ENCODE peak calls at places on chromosomes 16 and 17, in seven cellular contexts. One of them, this sample, is unnamed.

GRCh38 chr17:81821603-81822311 is 11.3 kb downstream of the MCRIP1 start:
- DNase-seq in GM12865: no peak
- DNase-seq in HCT116: peak; percentile 40
- DNase-seq in cardiac muscle cell: peak; percentile 58
- DNase-seq in lung: peak; percentile 91
- DNase-seq in thoracic aorta: peak; percentile 40
- DNase-seq in A673: peak; percentile 92
- DNase-seq in this sample: peak; percentile 88

GRCh38 chr17:78839173-78839761 is 1.3 kb downstream of the USP36 start:
- DNase-seq in GM12865: peak; percentile 48
- DNase-seq in HCT116: no peak
- DNase-seq in cardiac muscle cell: no peak
- DNase-seq in lung: no peak
- DNase-seq in thoracic aorta: no peak
- DNase-seq in A673: no peak
- DNase-seq in this sample: no peak

GRCh38 chr16:67800252-67801046 is 5.9 kb downstream of the RANBP10 start:
- DNase-seq in GM12865: no peak
- DNase-seq in HCT116: no peak
- DNase-seq in cardiac muscle cell: no peak
- DNase-seq in lung: no peak
- DNase-seq in thoracic aorta: no peak
- DNase-seq in A673: no peak
- DNase-seq in this sample: no peak

GRCh38 chr17:69870091-69870530 is 204.9 kb upstream of the KCNJ16 start:
- DNase-seq in GM12865: peak; percentile 18
- DNase-seq in HCT116: no peak
- DNase-seq in cardiac muscle cell: peak; percentile 22
- DNase-seq in lung: no peak
- DNase-seq in thoracic aorta: no peak
- DNase-seq in A673: no peak
- DNase-seq in this sample: no peak

GRCh38 chr16:19912445-19913305 is 28.0 kb upstream of the GPRC5B start:
- DNase-seq in GM12865: no peak
- DNase-seq in HCT116: peak; percentile 8
- DNase-seq in cardiac muscle cell: peak; percentile 14
- DNase-seq in lung: no peak
- DNase-seq in thoracic aorta: no peak
- DNase-seq in A673: no peak
- DNase-seq in this sample: no peak

GRCh38 chr16:30009990-30010816 is 624 bp downstream of the DOC2A start:
- DNase-seq in GM12865: no peak
- DNase-seq in HCT116: no peak
- DNase-seq in cardiac muscle cell: no peak
- DNase-seq in lung: no peak
- DNase-seq in thoracic aorta: no peak
- DNase-seq in A673: no peak
- DNase-seq in this sample: no peak

GRCh38 chr17:41967141-41967920 is 736 bp downstream of the CNP start:
- DNase-seq in GM12865: peak; percentile 47
- DNase-seq in HCT116: peak; percentile 4
- DNase-seq in cardiac muscle cell: no peak
- DNase-seq in lung: no peak
- DNase-seq in thoracic aorta: no peak
- DNase-seq in A673: no peak
- DNase-seq in this sample: no peak

GRCh38 chr16:4111748-4112696 is 4.2 kb downstream of the ADCY9 start:
- DNase-seq in GM12865: no peak
- DNase-seq in HCT116: no peak
- DNase-seq in cardiac muscle cell: no peak
- DNase-seq in lung: no peak
- DNase-seq in thoracic aorta: no peak
- DNase-seq in A673: no peak
- DNase-seq in this sample: no peak

GRCh38 chr17:17890773-17891759 is 54.3 kb upstream of the SREBF1 start:
- DNase-seq in GM12865: peak; percentile 83
- DNase-seq in HCT116: peak; percentile 53
- DNase-seq in cardiac muscle cell: peak; percentile 80
- DNase-seq in lung: peak; percentile 58
- DNase-seq in thoracic aorta: no peak
- DNase-seq in A673: peak; percentile 59
- DNase-seq in this sample: no peak

GRCh38 chr17:29412780-29413565 is 22.8 kb downstream of the TAOK1 start:
- DNase-seq in GM12865: no peak
- DNase-seq in HCT116: no peak
- DNase-seq in cardiac muscle cell: peak; percentile 51
- DNase-seq in lung: no peak
- DNase-seq in thoracic aorta: no peak
- DNase-seq in A673: peak; percentile 91
- DNase-seq in this sample: no peak

GRCh38 chr17:49156256-49156655 is 23.7 kb downstream of the B4GALNT2 start:
- DNase-seq in GM12865: no peak
- DNase-seq in HCT116: no peak
- DNase-seq in cardiac muscle cell: no peak
- DNase-seq in lung: no peak
- DNase-seq in thoracic aorta: no peak
- DNase-seq in A673: no peak
- DNase-seq in this sample: no peak

GRCh38 chr16:2776500-2777139 is 460 bp downstream of the ELOB start:
- DNase-seq in GM12865: peak; percentile 46
- DNase-seq in HCT116: no peak
- DNase-seq in cardiac muscle cell: no peak
- DNase-seq in lung: no peak
- DNase-seq in thoracic aorta: no peak
- DNase-seq in A673: no peak
- DNase-seq in this sample: peak; percentile 52

GRCh38 chr17:66268247-66268927 is 34.0 kb upstream of the PRKCA start:
- DNase-seq in GM12865: no peak
- DNase-seq in HCT116: no peak
- DNase-seq in cardiac muscle cell: peak; percentile 86
- DNase-seq in lung: no peak
- DNase-seq in thoracic aorta: no peak
- DNase-seq in A673: peak; percentile 30
- DNase-seq in this sample: no peak

GRCh38 chr17:76645481-76645880 is 1.9 kb upstream of the ST6GALNAC1 start:
- DNase-seq in GM12865: no peak
- DNase-seq in HCT116: no peak
- DNase-seq in cardiac muscle cell: no peak
- DNase-seq in lung: no peak
- DNase-seq in thoracic aorta: no peak
- DNase-seq in A673: no peak
- DNase-seq in this sample: no peak

GRCh38 chr17:11404877-11405276 is 163.9 kb downstream of the SHISA6 start:
- DNase-seq in GM12865: no peak
- DNase-seq in HCT116: no peak
- DNase-seq in cardiac muscle cell: no peak
- DNase-seq in lung: no peak
- DNase-seq in thoracic aorta: no peak
- DNase-seq in A673: no peak
- DNase-seq in this sample: no peak

GRCh38 chr17:19248149-19248922 is 11.2 kb downstream of the EPN2 start:
- DNase-seq in GM12865: no peak
- DNase-seq in HCT116: no peak
- DNase-seq in cardiac muscle cell: no peak
- DNase-seq in lung: no peak
- DNase-seq in thoracic aorta: no peak
- DNase-seq in A673: no peak
- DNase-seq in this sample: no peak

GRCh38 chr16:84960942-84961341 is 50.4 kb downstream of the ZDHHC7 start:
- DNase-seq in GM12865: no peak
- DNase-seq in HCT116: no peak
- DNase-seq in cardiac muscle cell: no peak
- DNase-seq in lung: no peak
- DNase-seq in thoracic aorta: no peak
- DNase-seq in A673: no peak
- DNase-seq in this sample: no peak

GRCh38 chr16:12395266-12395665 is 408.4 kb downstream of the CPPED1 start:
- DNase-seq in GM12865: no peak
- DNase-seq in HCT116: no peak
- DNase-seq in cardiac muscle cell: no peak
- DNase-seq in lung: no peak
- DNase-seq in thoracic aorta: no peak
- DNase-seq in A673: no peak
- DNase-seq in this sample: no peak

GRCh38 chr16:24737391-24737871 is 8.0 kb downstream of the TNRC6A start:
- DNase-seq in GM12865: no peak
- DNase-seq in HCT116: no peak
- DNase-seq in cardiac muscle cell: peak; percentile 46
- DNase-seq in lung: no peak
- DNase-seq in thoracic aorta: no peak
- DNase-seq in A673: no peak
- DNase-seq in this sample: no peak

GRCh38 chr17:15398291-15398690 is 56.9 kb upstream of the TEKT3 start:
- DNase-seq in GM12865: no peak
- DNase-seq in HCT116: peak; percentile 18
- DNase-seq in cardiac muscle cell: peak; percentile 32
- DNase-seq in lung: no peak
- DNase-seq in thoracic aorta: no peak
- DNase-seq in A673: peak; percentile 43
- DNase-seq in this sample: no peak

GRCh38 chr16:50547340-50547865 is 793 bp upstream of the NKD1 start:
- DNase-seq in GM12865: peak; percentile 57
- DNase-seq in HCT116: peak; percentile 26
- DNase-seq in cardiac muscle cell: peak; percentile 10
- DNase-seq in lung: no peak
- DNase-seq in thoracic aorta: no peak
- DNase-seq in A673: peak; percentile 35
- DNase-seq in this sample: no peak

GRCh38 chr17:28334176-28334575 is 1.1 kb downstream of the IFT20 start:
- DNase-seq in GM12865: no peak
- DNase-seq in HCT116: no peak
- DNase-seq in cardiac muscle cell: peak; percentile 47
- DNase-seq in lung: no peak
- DNase-seq in thoracic aorta: no peak
- DNase-seq in A673: no peak
- DNase-seq in this sample: no peak

GRCh38 chr17:28335959-28336871 is 654 bp downstream of the TNFAIP1 start:
- DNase-seq in GM12865: no peak
- DNase-seq in HCT116: peak; percentile 75
- DNase-seq in cardiac muscle cell: peak; percentile 94
- DNase-seq in lung: peak; percentile 77
- DNase-seq in thoracic aorta: no peak
- DNase-seq in A673: peak; percentile 74
- DNase-seq in this sample: peak; percentile 76

GRCh38 chr17:28334666-28335200 is 539 bp downstream of the IFT20 start:
- DNase-seq in GM12865: no peak
- DNase-seq in HCT116: no peak
- DNase-seq in cardiac muscle cell: no peak
- DNase-seq in lung: no peak
- DNase-seq in thoracic aorta: no peak
- DNase-seq in A673: no peak
- DNase-seq in this sample: no peak

GRCh38 chr17:28333083-28333746 is 2.1 kb downstream of the IFT20 start:
- DNase-seq in GM12865: no peak
- DNase-seq in HCT116: no peak
- DNase-seq in cardiac muscle cell: no peak
- DNase-seq in lung: no peak
- DNase-seq in thoracic aorta: no peak
- DNase-seq in A673: no peak
- DNase-seq in this sample: no peak

DNA sequence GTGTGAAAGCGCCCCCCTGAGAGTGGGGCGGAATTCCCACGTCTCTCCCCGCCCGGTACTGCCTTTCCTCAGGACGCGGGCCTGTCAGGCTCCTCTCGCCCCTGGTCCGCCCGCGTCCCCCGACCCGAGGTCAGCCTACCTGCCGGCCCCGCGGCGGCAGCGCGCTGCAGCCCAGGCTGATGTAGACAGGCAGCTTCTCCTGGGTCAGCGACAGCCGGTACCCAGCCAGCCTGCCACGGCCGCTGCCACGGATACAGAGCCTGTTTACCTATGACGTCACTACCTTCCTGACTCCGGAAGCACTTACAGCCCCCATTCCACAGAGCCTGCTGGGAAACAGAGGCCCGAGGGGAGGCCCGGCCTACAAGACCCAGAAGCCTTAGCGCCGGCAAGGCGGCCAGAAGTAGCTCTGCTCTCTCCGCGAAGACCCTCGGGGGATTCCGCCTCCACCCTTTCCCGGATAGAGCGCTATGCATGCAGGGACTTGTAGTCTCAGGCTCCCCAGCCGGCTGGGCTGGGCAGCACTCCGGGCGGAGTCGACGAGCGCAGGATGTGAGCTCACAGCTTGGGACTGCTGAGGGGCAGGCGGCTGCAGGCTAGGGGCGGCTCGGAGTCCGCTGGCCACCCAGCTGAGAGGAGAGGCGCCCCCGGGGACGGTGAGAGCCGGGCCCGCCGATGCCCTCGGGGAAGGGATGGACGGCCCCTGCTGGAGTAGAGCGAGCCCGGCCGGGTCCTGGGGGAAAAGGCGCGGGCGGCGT is at the start of the genes IFT20 and TNFAIP1:
- DNase-seq in GM12865: peak; percentile 100
- DNase-seq in HCT116: peak; percentile 99
- DNase-seq in cardiac muscle cell: peak; percentile 100
- DNase-seq in lung: peak; percentile 99
- DNase-seq in thoracic aorta: peak; percentile 94
- DNase-seq in A673: peak; percentile 100
- DNase-seq in this sample: peak; percentile 99
- TF ChIP-seq CTCF in GM12865: no peak
- TF ChIP-seq CTCF in HCT116: no peak
- TF ChIP-seq CTCF in cardiac muscle cell: no peak
- TF ChIP-seq CTCF in lung: no peak
- TF ChIP-seq CTCF in thoracic aorta: no peak
- TF ChIP-seq CTCF in A673: no peak
- TF ChIP-seq CTCF in this sample: no peak

DNA sequence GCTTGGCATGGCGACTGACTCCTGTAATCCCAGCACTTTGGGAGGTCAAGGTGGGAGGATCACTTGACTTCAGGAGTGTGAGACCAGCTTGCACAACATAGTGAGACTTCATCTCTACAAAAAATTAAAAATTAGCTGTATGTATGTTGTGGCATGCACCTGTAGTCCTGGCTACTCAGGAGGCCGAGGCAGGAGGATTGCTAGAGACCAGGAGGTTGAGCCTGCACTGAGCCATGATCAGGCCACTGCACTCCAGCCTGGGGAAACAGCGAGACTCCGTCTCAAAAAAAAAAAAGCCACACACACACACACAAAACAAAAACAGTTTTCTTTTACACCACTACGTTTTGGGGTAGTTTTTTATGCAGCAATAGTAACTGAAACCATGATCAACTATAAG is 89.0 kb upstream of the DHX40 start:
- DNase-seq in GM12865: no peak
- DNase-seq in HCT116: no peak
- DNase-seq in cardiac muscle cell: no peak
- DNase-seq in lung: no peak
- DNase-seq in thoracic aorta: no peak
- DNase-seq in A673: no peak
- DNase-seq in this sample: no peak
- TF ChIP-seq CTCF in GM12865: no peak
- TF ChIP-seq CTCF in HCT116: no peak
- TF ChIP-seq CTCF in cardiac muscle cell: no peak
- TF ChIP-seq CTCF in lung: no peak
- TF ChIP-seq CTCF in thoracic aorta: no peak
- TF ChIP-seq CTCF in A673: no peak
- TF ChIP-seq CTCF in this sample: no peak

GRCh38 chr16:53945996-53946395 is 242.0 kb downstream of the FTO start:
- DNase-seq in GM12865: peak; percentile 48
- DNase-seq in HCT116: peak; percentile 8
- DNase-seq in cardiac muscle cell: peak; percentile 80
- DNase-seq in lung: peak; percentile 33
- DNase-seq in thoracic aorta: no peak
- DNase-seq in A673: peak; percentile 59
- DNase-seq in this sample: no peak
- TF ChIP-seq CTCF in GM12865: peak; percentile 66
- TF ChIP-seq CTCF in HCT116: peak; percentile 86
- TF ChIP-seq CTCF in cardiac muscle cell: peak; percentile 85
- TF ChIP-seq CTCF in lung: peak; percentile 33
- TF ChIP-seq CTCF in thoracic aorta: no peak
- TF ChIP-seq CTCF in A673: peak; percentile 90
- TF ChIP-seq CTCF in this sample: peak; percentile 89

GRCh38 chr17:21095735-21096134 is 31.0 kb upstream of the DHRS7B start:
- DNase-seq in GM12865: peak; percentile 42
- DNase-seq in HCT116: no peak
- DNase-seq in cardiac muscle cell: no peak
- DNase-seq in lung: no peak
- DNase-seq in thoracic aorta: no peak
- DNase-seq in A673: no peak
- DNase-seq in this sample: no peak
- TF ChIP-seq CTCF in GM12865: no peak
- TF ChIP-seq CTCF in HCT116: no peak
- TF ChIP-seq CTCF in cardiac muscle cell: no peak
- TF ChIP-seq CTCF in lung: no peak
- TF ChIP-seq CTCF in thoracic aorta: no peak
- TF ChIP-seq CTCF in A673: no peak
- TF ChIP-seq CTCF in this sample: no peak

This sample was measured in breast epithelium.